ENCODE peak calls at places on chromosomes 4 and X, in eight cellular contexts. One of them, this sample, is unnamed.
A peak's percentile ranks its signal among the peaks of the same experiment; 100 is the strongest.

GRCh38 chr4:113760852-113761681 is 471 bp downstream of the CAMK2D start:
- ATAC-seq in HepG2: peak; percentile 85
- ATAC-seq in upper lobe of left lung: peak; percentile 85
- ATAC-seq in Panc1: peak; percentile 76
- ATAC-seq in GM12878: peak; percentile 45
- ATAC-seq in HCT116: peak; percentile 63
- ATAC-seq in K562: no peak
- ATAC-seq in GM23338: peak; percentile 73
- ATAC-seq in this sample: peak; percentile 79

GRCh38 chr4:140740422-140740821 is 15.8 kb downstream of the TBC1D9 start:
- ATAC-seq in HepG2: peak; percentile 18
- ATAC-seq in upper lobe of left lung: no peak
- ATAC-seq in Panc1: no peak
- ATAC-seq in GM12878: no peak
- ATAC-seq in HCT116: no peak
- ATAC-seq in K562: no peak
- ATAC-seq in GM23338: no peak
- ATAC-seq in this sample: no peak

GRCh38 chrX:37993857-37994619 is 12.3 kb upstream of the SYTL5 start:
- ATAC-seq in HepG2: no peak
- ATAC-seq in upper lobe of left lung: no peak
- ATAC-seq in Panc1: no peak
- ATAC-seq in GM12878: peak; percentile 68
- ATAC-seq in HCT116: no peak
- ATAC-seq in K562: no peak
- ATAC-seq in GM23338: peak; percentile 91
- ATAC-seq in this sample: no peak

GRCh38 chr4:95506264-95506663 is 42.5 kb downstream of the UNC5C start:
- ATAC-seq in HepG2: no peak
- ATAC-seq in upper lobe of left lung: no peak
- ATAC-seq in Panc1: no peak
- ATAC-seq in GM12878: no peak
- ATAC-seq in HCT116: peak; percentile 44
- ATAC-seq in K562: no peak
- ATAC-seq in GM23338: no peak
- ATAC-seq in this sample: no peak

GRCh38 chr4:188822698-188823097 is 683.5 kb downstream of the TRIML1 start:
- ATAC-seq in HepG2: peak; percentile 56
- ATAC-seq in upper lobe of left lung: peak; percentile 42
- ATAC-seq in Panc1: peak; percentile 84
- ATAC-seq in GM12878: no peak
- ATAC-seq in HCT116: peak; percentile 95
- ATAC-seq in K562: no peak
- ATAC-seq in GM23338: peak; percentile 99
- ATAC-seq in this sample: no peak

GRCh38 chrX:5388087-5388486 is 840.6 kb downstream of the NLGN4X start:
- ATAC-seq in HepG2: no peak
- ATAC-seq in upper lobe of left lung: no peak
- ATAC-seq in Panc1: no peak
- ATAC-seq in GM12878: no peak
- ATAC-seq in HCT116: no peak
- ATAC-seq in K562: no peak
- ATAC-seq in GM23338: no peak
- ATAC-seq in this sample: no peak

GRCh38 chrX:11558972-11559371 is 106.7 kb downstream of the ARHGAP6 start:
- ATAC-seq in HepG2: peak; percentile 50
- ATAC-seq in upper lobe of left lung: no peak
- ATAC-seq in Panc1: no peak
- ATAC-seq in GM12878: peak; percentile 81
- ATAC-seq in HCT116: peak; percentile 62
- ATAC-seq in K562: peak; percentile 92
- ATAC-seq in GM23338: peak; percentile 34
- ATAC-seq in this sample: no peak

GRCh38 chrX:154036513-154036912 is 16.8 kb upstream of the IRAK1 start:
- ATAC-seq in HepG2: no peak
- ATAC-seq in upper lobe of left lung: no peak
- ATAC-seq in Panc1: no peak
- ATAC-seq in GM12878: peak; percentile 63
- ATAC-seq in HCT116: no peak
- ATAC-seq in K562: no peak
- ATAC-seq in GM23338: peak; percentile 59
- ATAC-seq in this sample: no peak

GRCh38 chr4:15003891-15004700 is 1.8 kb downstream of the CPEB2 start:
- ATAC-seq in HepG2: peak; percentile 19
- ATAC-seq in upper lobe of left lung: no peak
- ATAC-seq in Panc1: peak; percentile 2
- ATAC-seq in GM12878: peak; percentile 4
- ATAC-seq in HCT116: peak; percentile 6
- ATAC-seq in K562: peak; percentile 16
- ATAC-seq in GM23338: peak; percentile 13
- ATAC-seq in this sample: no peak

GRCh38 chrX:109186939-109187338 is 294.9 kb downstream of the GUCY2F start:
- ATAC-seq in HepG2: no peak
- ATAC-seq in upper lobe of left lung: no peak
- ATAC-seq in Panc1: no peak
- ATAC-seq in GM12878: no peak
- ATAC-seq in HCT116: no peak
- ATAC-seq in K562: no peak
- ATAC-seq in GM23338: no peak
- ATAC-seq in this sample: no peak

GRCh38 chr4:82352825-82353370 is 20.9 kb downstream of the HNRNPD start:
- ATAC-seq in HepG2: no peak
- ATAC-seq in upper lobe of left lung: no peak
- ATAC-seq in Panc1: no peak
- ATAC-seq in GM12878: peak; percentile 44
- ATAC-seq in HCT116: no peak
- ATAC-seq in K562: peak; percentile 25
- ATAC-seq in GM23338: no peak
- ATAC-seq in this sample: no peak

GRCh38 chr4:183553601-183554345 is 48.9 kb downstream of the ING2 start:
- ATAC-seq in HepG2: no peak
- ATAC-seq in upper lobe of left lung: peak; percentile 67
- ATAC-seq in Panc1: no peak
- ATAC-seq in GM12878: no peak
- ATAC-seq in HCT116: no peak
- ATAC-seq in K562: no peak
- ATAC-seq in GM23338: no peak
- ATAC-seq in this sample: peak; percentile 46

GRCh38 chrX:23745786-23746185 is 2.7 kb upstream of the ACOT9 start:
- ATAC-seq in HepG2: no peak
- ATAC-seq in upper lobe of left lung: no peak
- ATAC-seq in Panc1: no peak
- ATAC-seq in GM12878: no peak
- ATAC-seq in HCT116: no peak
- ATAC-seq in K562: no peak
- ATAC-seq in GM23338: no peak
- ATAC-seq in this sample: no peak

GRCh38 chr4:142354794-142355416 is 491.2 kb downstream of the INPP4B start:
- ATAC-seq in HepG2: no peak
- ATAC-seq in upper lobe of left lung: no peak
- ATAC-seq in Panc1: no peak
- ATAC-seq in GM12878: peak; percentile 37
- ATAC-seq in HCT116: no peak
- ATAC-seq in K562: no peak
- ATAC-seq in GM23338: no peak
- ATAC-seq in this sample: peak; percentile 16

GRCh38 chr4:155620637-155621036 is 46.0 kb upstream of the GUCY1A1 start:
- ATAC-seq in HepG2: no peak
- ATAC-seq in upper lobe of left lung: no peak
- ATAC-seq in Panc1: no peak
- ATAC-seq in GM12878: no peak
- ATAC-seq in HCT116: no peak
- ATAC-seq in K562: no peak
- ATAC-seq in GM23338: no peak
- ATAC-seq in this sample: no peak

GRCh38 chrX:149255860-149256259 is 249.2 kb downstream of the IDS start:
- ATAC-seq in HepG2: no peak
- ATAC-seq in upper lobe of left lung: no peak
- ATAC-seq in Panc1: no peak
- ATAC-seq in GM12878: no peak
- ATAC-seq in HCT116: no peak
- ATAC-seq in K562: no peak
- ATAC-seq in GM23338: no peak
- ATAC-seq in this sample: no peak

GRCh38 chr4:41509411-41510008 is 28.4 kb upstream of the LIMCH1 start:
- ATAC-seq in HepG2: no peak
- ATAC-seq in upper lobe of left lung: no peak
- ATAC-seq in Panc1: no peak
- ATAC-seq in GM12878: no peak
- ATAC-seq in HCT116: no peak
- ATAC-seq in K562: no peak
- ATAC-seq in GM23338: no peak
- ATAC-seq in this sample: no peak

GRCh38 chr4:38762560-38762959 is 20.2 kb downstream of the TLR10 start:
- ATAC-seq in HepG2: no peak
- ATAC-seq in upper lobe of left lung: no peak
- ATAC-seq in Panc1: no peak
- ATAC-seq in GM12878: peak; percentile 56
- ATAC-seq in HCT116: no peak
- ATAC-seq in K562: no peak
- ATAC-seq in GM23338: no peak
- ATAC-seq in this sample: no peak
- TF ChIP-seq POLR2AphosphoS5 in HepG2: no peak
- TF ChIP-seq POLR2AphosphoS5 in upper lobe of left lung: no peak
- TF ChIP-seq POLR2AphosphoS5 in Panc1: no peak
- TF ChIP-seq POLR2AphosphoS5 in GM12878: peak; percentile 63
- TF ChIP-seq POLR2AphosphoS5 in HCT116: no peak
- TF ChIP-seq POLR2AphosphoS5 in K562: no peak
- TF ChIP-seq POLR2AphosphoS5 in GM23338: no peak
- TF ChIP-seq POLR2AphosphoS5 in this sample: no peak

GRCh38 chr4:128571747-128572146 is 237.8 kb upstream of the JADE1 start:
- ATAC-seq in HepG2: no peak
- ATAC-seq in upper lobe of left lung: no peak
- ATAC-seq in Panc1: peak; percentile 68
- ATAC-seq in GM12878: no peak
- ATAC-seq in HCT116: peak; percentile 45
- ATAC-seq in K562: no peak
- ATAC-seq in GM23338: no peak
- ATAC-seq in this sample: peak; percentile 77

GRCh38 chr4:128570380-128570779 is 239.1 kb upstream of the JADE1 start:
- ATAC-seq in HepG2: no peak
- ATAC-seq in upper lobe of left lung: peak; percentile 15
- ATAC-seq in Panc1: no peak
- ATAC-seq in GM12878: no peak
- ATAC-seq in HCT116: no peak
- ATAC-seq in K562: peak; percentile 50
- ATAC-seq in GM23338: no peak
- ATAC-seq in this sample: peak; percentile 73

GRCh38 chr4:128573781-128574508 is 235.6 kb upstream of the JADE1 start:
- ATAC-seq in HepG2: peak; percentile 90
- ATAC-seq in upper lobe of left lung: peak; percentile 77
- ATAC-seq in Panc1: no peak
- ATAC-seq in GM12878: no peak
- ATAC-seq in HCT116: no peak
- ATAC-seq in K562: no peak
- ATAC-seq in GM23338: no peak
- ATAC-seq in this sample: no peak

GRCh38 chr4:128574706-128575105 is 234.8 kb upstream of the JADE1 start:
- ATAC-seq in HepG2: peak; percentile 86
- ATAC-seq in upper lobe of left lung: peak; percentile 54
- ATAC-seq in Panc1: no peak
- ATAC-seq in GM12878: peak; percentile 99
- ATAC-seq in HCT116: peak; percentile 88
- ATAC-seq in K562: peak; percentile 96
- ATAC-seq in GM23338: peak; percentile 98
- ATAC-seq in this sample: no peak

DNA sequence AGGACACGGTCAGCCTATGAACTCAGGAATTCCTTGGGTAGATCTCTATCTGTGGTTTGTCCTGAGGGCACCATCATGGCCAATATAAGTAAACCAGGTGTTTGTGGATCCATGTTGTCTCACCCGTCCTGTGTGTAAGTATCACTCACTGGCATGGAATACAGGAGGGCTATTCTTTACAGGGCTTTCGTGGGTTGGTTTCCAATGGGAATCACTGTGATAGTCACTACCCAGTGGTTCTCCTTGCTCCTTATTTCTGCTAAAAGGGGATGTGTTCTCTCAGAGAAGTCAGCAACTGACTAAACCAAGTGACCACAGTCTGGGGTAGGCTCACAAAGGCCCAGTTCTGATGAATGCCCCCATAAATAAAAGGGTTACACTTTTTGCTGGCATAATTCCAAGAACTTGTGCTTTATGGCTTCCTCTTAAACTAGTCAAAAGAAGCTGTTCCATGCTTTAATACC is 236.7 kb upstream of the JADE1 start:
- ATAC-seq in HepG2: no peak
- ATAC-seq in upper lobe of left lung: no peak
- ATAC-seq in Panc1: no peak
- ATAC-seq in GM12878: no peak
- ATAC-seq in HCT116: no peak
- ATAC-seq in K562: no peak
- ATAC-seq in GM23338: no peak
- ATAC-seq in this sample: no peak
- H3K27ac ChIP-seq in HepG2: no peak overlapping the region
- H3K27ac ChIP-seq in upper lobe of left lung: no peak overlapping the region
- H3K27ac ChIP-seq in Panc1: no peak overlapping the region
- H3K27ac ChIP-seq in GM12878: no peak overlapping the region
- H3K27ac ChIP-seq in HCT116: no peak overlapping the region
- H3K27ac ChIP-seq in K562: no peak overlapping the region
- H3K27ac ChIP-seq in GM23338: no peak overlapping the region
- H3K27ac ChIP-seq in this sample: peak overlapping the region; percentile 53

GRCh38 chrX:152958047-152958446 is 35.9 kb downstream of the PNMA5 start:
- ATAC-seq in HepG2: no peak
- ATAC-seq in upper lobe of left lung: no peak
- ATAC-seq in Panc1: no peak
- ATAC-seq in GM12878: no peak
- ATAC-seq in HCT116: no peak
- ATAC-seq in K562: no peak
- ATAC-seq in GM23338: peak; percentile 20
- ATAC-seq in this sample: no peak

GRCh38 chrX:152960115-152960514 is 33.8 kb downstream of the PNMA5 start:
- ATAC-seq in HepG2: no peak
- ATAC-seq in upper lobe of left lung: no peak
- ATAC-seq in Panc1: no peak
- ATAC-seq in GM12878: no peak
- ATAC-seq in HCT116: no peak
- ATAC-seq in K562: no peak
- ATAC-seq in GM23338: no peak
- ATAC-seq in this sample: no peak

GRCh38 chrX:152959626-152960025 is 34.3 kb downstream of the PNMA5 start:
- ATAC-seq in HepG2: no peak
- ATAC-seq in upper lobe of left lung: no peak
- ATAC-seq in Panc1: no peak
- ATAC-seq in GM12878: no peak
- ATAC-seq in HCT116: no peak
- ATAC-seq in K562: no peak
- ATAC-seq in GM23338: no peak
- ATAC-seq in this sample: no peak

GRCh38 chrX:152958524-152959465 is 35.1 kb downstream of the PNMA5 start:
- ATAC-seq in HepG2: peak; percentile 86
- ATAC-seq in upper lobe of left lung: peak; percentile 90
- ATAC-seq in Panc1: peak; percentile 98
- ATAC-seq in GM12878: peak; percentile 100
- ATAC-seq in HCT116: peak; percentile 97
- ATAC-seq in K562: peak; percentile 99
- ATAC-seq in GM23338: peak; percentile 96
- ATAC-seq in this sample: peak; percentile 97
- TF ChIP-seq POLR2AphosphoS5 in HepG2: no peak
- TF ChIP-seq POLR2AphosphoS5 in upper lobe of left lung: no peak
- TF ChIP-seq POLR2AphosphoS5 in Panc1: peak; percentile 61
- TF ChIP-seq POLR2AphosphoS5 in GM12878: no peak
- TF ChIP-seq POLR2AphosphoS5 in HCT116: peak; percentile 60
- TF ChIP-seq POLR2AphosphoS5 in K562: no peak
- TF ChIP-seq POLR2AphosphoS5 in GM23338: peak; percentile 39
- TF ChIP-seq POLR2AphosphoS5 in this sample: peak; percentile 20

GRCh38 chr4:105637409-105638258 is 70.9 kb downstream of the INTS12 start:
- ATAC-seq in HepG2: no peak
- ATAC-seq in upper lobe of left lung: no peak
- ATAC-seq in Panc1: no peak
- ATAC-seq in GM12878: peak; percentile 86
- ATAC-seq in HCT116: no peak
- ATAC-seq in K562: peak; percentile 70
- ATAC-seq in GM23338: peak; percentile 75
- ATAC-seq in this sample: peak; percentile 60
- H3K27ac ChIP-seq in HepG2: no peak overlapping the region
- H3K27ac ChIP-seq in upper lobe of left lung: no peak overlapping the region
- H3K27ac ChIP-seq in Panc1: no peak overlapping the region
- H3K27ac ChIP-seq in GM12878: no peak overlapping the region
- H3K27ac ChIP-seq in HCT116: no peak overlapping the region
- H3K27ac ChIP-seq in K562: no peak overlapping the region
- H3K27ac ChIP-seq in GM23338: no peak overlapping the region
- H3K27ac ChIP-seq in this sample: no peak overlapping the region

This sample was measured in gastroesophageal sphincter.